ENCODE peak calls at places on chromosome 4, in ten cellular contexts. S is suprapubic skin, V is esophagus squamous epithelium, Q is hepatocyte, W is AG10803, C is kidney, U is B cell, M is body of pancreas, X is Calu3, G is MCF 10A. Z is an unnamed sample.

GRCh38 chr4:156595041-156595440 is 376.6 kb downstream of the PDGFC start:
- DNase-seq in S (no peak), V (no peak), Q (no peak), W (no peak), C (no peak), U (no peak), M (no peak), X (no peak), G (no peak), Z (no peak)

GRCh38 chr4:105451346-105451745 is 22.5 kb downstream of the PPA2 start:
- DNase-seq in S (no peak), V (no peak), Q (no peak), W (no peak), C (no peak), U (no peak), M (no peak), X (no peak), G (no peak), Z (no peak)

GRCh38 chr4:185782523-185782922 is 29.5 kb downstream of the SORBS2 start:
- DNase-seq in S (no peak), V (no peak), Q (peak; percentile 25), W (no peak), C (no peak), U (no peak), M (no peak), X (no peak), G (no peak), Z (no peak)

GRCh38 chr4:1604706-1605205 is 79.4 kb downstream of the FAM53A start:
- DNase-seq in S (no peak), V (no peak), Q (no peak), W (no peak), C (no peak), U (peak; percentile 48), M (no peak), X (peak; percentile 65), G (peak; percentile 7), Z (no peak)

GRCh38 chr4:71524746-71525145 is 185.9 kb downstream of the SLC4A4 start:
- DNase-seq in S (no peak), V (no peak), Q (no peak), W (no peak), C (no peak), U (no peak), M (no peak), X (no peak), G (no peak), Z (no peak)

GRCh38 chr4:42306221-42307109 is 90.8 kb upstream of the SHISA3 start:
- DNase-seq in S (no peak), V (no peak), Q (no peak), W (no peak), C (no peak), U (no peak), M (peak; percentile 24), X (no peak), G (peak; percentile 6), Z (no peak)

GRCh38 chr4:135065366-135065765 is 863.8 kb upstream of the PABPC4L start:
- DNase-seq in S (no peak), V (no peak), Q (no peak), W (no peak), C (no peak), U (no peak), M (no peak), X (no peak), G (no peak), Z (no peak)

GRCh38 chr4:65918217-65918616 is 247.9 kb upstream of the EPHA5 start:
- DNase-seq in S (no peak), V (no peak), Q (no peak), W (no peak), C (no peak), U (no peak), M (no peak), X (no peak), G (no peak), Z (no peak)

GRCh38 chr4:114180481-114180880 is 201.0 kb upstream of the ARSJ start:
- DNase-seq in S (no peak), V (no peak), Q (peak; percentile 79), W (peak; percentile 36), C (peak; percentile 81), U (peak; percentile 32), M (peak; percentile 17), X (peak; percentile 59), G (peak; percentile 1), Z (no peak)

GRCh38 chr4:8189551-8190466 is 9.3 kb upstream of the SH3TC1 start:
- DNase-seq in S (no peak), V (no peak), Q (no peak), W (no peak), C (peak; percentile 63), U (no peak), M (no peak), X (no peak), G (no peak), Z (no peak)

GRCh38 chr4:119136541-119136940 is 909 bp downstream of the MYOZ2 start:
- DNase-seq in S (no peak), V (no peak), Q (no peak), W (no peak), C (no peak), U (no peak), M (no peak), X (no peak), G (peak; percentile 2), Z (no peak)

GRCh38 chr4:85763207-85763606 is 288.3 kb downstream of the ARHGAP24 start:
- DNase-seq in S (no peak), V (no peak), Q (no peak), W (no peak), C (no peak), U (no peak), M (no peak), X (no peak), G (no peak), Z (no peak)

GRCh38 chr4:100299019-100299418 is 108.8 kb upstream of the DDIT4L start:
- DNase-seq in S (no peak), V (no peak), Q (peak; percentile 52), W (peak; percentile 99), C (no peak), U (no peak), M (no peak), X (no peak), G (peak; percentile 53), Z (no peak)

DNA sequence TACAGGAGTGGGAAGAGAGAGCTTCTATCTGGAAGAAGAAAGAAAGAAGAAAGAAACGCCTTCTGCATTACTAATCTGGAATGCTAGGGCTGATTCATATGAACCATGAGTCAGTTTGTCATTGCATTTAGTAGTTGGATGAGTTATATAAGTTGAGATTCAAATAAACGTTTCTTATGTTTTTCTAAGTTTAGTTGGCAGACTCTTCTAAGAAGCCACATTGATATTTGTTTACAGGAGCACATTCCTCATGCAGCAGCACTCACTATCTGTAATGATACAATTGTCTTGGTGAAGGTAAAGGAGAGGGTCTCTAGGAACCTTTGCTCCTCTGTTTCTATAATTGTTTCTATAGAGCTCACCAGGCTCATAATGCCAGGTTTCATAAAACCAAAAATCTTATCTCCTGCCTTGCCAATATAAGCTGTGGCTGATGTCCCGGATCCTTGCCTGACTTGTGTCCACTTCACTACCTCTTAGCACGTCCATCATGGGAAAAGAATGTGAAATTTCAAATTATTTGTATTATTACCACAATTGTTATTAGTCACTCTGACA is 39.5 kb downstream of the HOPX start:
- DNase-seq in S (no peak), V (no peak), Q (peak; percentile 43), W (peak; percentile 86), C (no peak), U (no peak), M (no peak), X (no peak), G (peak; percentile 82), Z (no peak)
- TF ChIP-seq CTCF in S (peak; percentile 39), V (no peak), Q (no peak), W (peak; percentile 42), C (no peak), U (no peak), M (no peak), X (no peak), G (no peak), Z (no peak)

DNA sequence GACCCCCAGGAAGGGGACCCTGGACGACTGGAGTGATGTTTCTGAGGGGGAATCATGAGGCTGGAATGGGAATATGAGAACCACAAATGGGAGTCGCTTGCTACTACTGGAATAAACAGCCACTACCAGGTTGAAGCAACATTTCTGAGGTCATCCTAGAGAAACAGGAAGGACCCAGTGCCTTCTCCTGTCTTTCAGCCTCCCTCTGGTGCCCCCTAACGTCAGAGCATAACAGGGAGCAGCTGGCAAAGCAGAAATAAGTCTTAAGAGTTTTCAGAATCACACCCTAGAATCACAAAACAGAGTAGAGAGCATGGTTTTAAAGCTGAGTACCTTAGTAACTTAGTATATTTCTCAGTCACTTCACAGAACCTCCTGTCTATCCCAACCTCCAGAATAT is 347.8 kb upstream of the PITX2 start:
- DNase-seq in S (no peak), V (no peak), Q (peak; percentile 70), W (peak; percentile 37), C (no peak), U (no peak), M (peak; percentile 12), X (peak; percentile 72), G (peak; percentile 68), Z (peak; percentile 29)
- TF ChIP-seq CTCF in S (peak; percentile 6), V (peak; percentile 24), Q (peak; percentile 49), W (peak; percentile 56), C (no peak), U (no peak), M (peak; percentile 23), X (peak; percentile 44), G (peak; percentile 42), Z (peak; percentile 67)

GRCh38 chr4:103996059-103996458 is 276.3 kb upstream of the TACR3 start:
- DNase-seq in S (no peak), V (no peak), Q (peak; percentile 18), W (no peak), C (no peak), U (no peak), M (no peak), X (no peak), G (peak; percentile 75), Z (no peak)

GRCh38 chr4:103998752-103999151 is 279.0 kb upstream of the TACR3 start:
- DNase-seq in S (no peak), V (no peak), Q (no peak), W (no peak), C (no peak), U (no peak), M (no peak), X (no peak), G (peak; percentile 53), Z (no peak)

GRCh38 chr4:103996637-103997036 is 276.9 kb upstream of the TACR3 start:
- DNase-seq in S (no peak), V (no peak), Q (peak; percentile 85), W (peak; percentile 30), C (no peak), U (no peak), M (peak; percentile 48), X (peak; percentile 44), G (peak; percentile 96), Z (no peak)

DNA sequence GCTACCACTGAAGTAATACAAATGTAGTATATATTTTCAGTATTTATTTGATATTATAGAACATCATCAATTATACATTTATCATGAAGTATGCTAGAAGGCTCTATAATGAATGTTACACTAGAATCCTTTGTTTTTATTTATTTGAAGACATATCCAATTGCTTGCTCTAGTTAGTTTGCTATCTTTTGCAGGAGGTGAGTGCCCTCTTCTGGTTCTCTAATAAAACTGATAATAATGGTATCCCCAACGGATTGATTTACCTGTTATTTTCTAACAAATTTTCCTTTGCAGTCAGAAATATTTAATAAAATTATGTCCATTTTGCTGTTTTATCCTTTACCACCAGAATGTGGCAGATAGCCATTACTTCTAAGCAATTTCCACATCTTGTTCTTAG is 274.3 kb upstream of the TACR3 start:
- DNase-seq in S (no peak), V (no peak), Q (no peak), W (no peak), C (no peak), U (no peak), M (no peak), X (no peak), G (peak; percentile 71), Z (no peak)
- TF ChIP-seq CTCF in S (no peak), V (no peak), Q (peak; percentile 37), W (no peak), C (no peak), U (no peak), M (no peak), X (no peak), G (peak; percentile 29), Z (peak; percentile 39)

GRCh38 chr4:123398151-123398802 is 1.7 kb downstream of the SPRY1 start:
- DNase-seq in S (no peak), V (no peak), Q (peak; percentile 92), W (peak; percentile 60), C (peak; percentile 89), U (peak; percentile 81), M (peak; percentile 77), X (peak; percentile 82), G (peak; percentile 70), Z (peak; percentile 73)
- TF ChIP-seq CTCF in S (peak; percentile 80), V (peak; percentile 66), Q (peak; percentile 49), W (peak; percentile 34), C (peak; percentile 43), U (peak; percentile 65), M (peak; percentile 44), X (peak; percentile 46), G (peak; percentile 35), Z (peak; percentile 72)